ENCODE peak calls at places on chromosomes 11 and 22, in four cellular contexts. A is right lobe of liver, T is ovary, B is lower lobe of right lung. X is an unnamed sample.

GRCh38 chr11:131391161-131391560 is 20.7 kb downstream of the NTM start:
- DNase-seq in A (no peak), T (no peak), B (no peak), X (no peak)

GRCh38 chr11:8318536-8318935 is 54.9 kb upstream of the LMO1 start:
- DNase-seq in A (no peak), T (no peak), B (no peak), X (peak; percentile 27)

GRCh38 chr11:46529086-46529905 is 64.5 kb downstream of the AMBRA1 start:
- DNase-seq in A (peak; percentile 52), T (peak; percentile 52), B (peak; percentile 64), X (peak; percentile 46)

GRCh38 chr22:37345863-37346514 is 63.7 kb downstream of the CYTH4 start:
- DNase-seq in A (no peak), T (peak; percentile 87), B (no peak), X (no peak)

GRCh38 chr22:43205748-43206514 is 19.0 kb upstream of the TTLL12 start:
- DNase-seq in A (no peak), T (no peak), B (no peak), X (no peak)

GRCh38 chr22:49789289-49790141 is 38.2 kb downstream of the BRD1 start:
- DNase-seq in A (no peak), T (peak; percentile 66), B (peak; percentile 67), X (no peak)

GRCh38 chr22:46092646-46093410 is 57.5 kb upstream of the PPARA start:
- DNase-seq in A (no peak), T (peak; percentile 49), B (no peak), X (peak; percentile 50)

GRCh38 chr11:11179239-11179638 is 173.8 kb downstream of the CSNK2A3 start:
- DNase-seq in A (no peak), T (no peak), B (no peak), X (no peak)

GRCh38 chr11:121467965-121468364 is 15.2 kb upstream of the SORL1-AS1 start:
- DNase-seq in A (no peak), T (no peak), B (no peak), X (no peak)

GRCh38 chr22:37636186-37636948 is 3.1 kb upstream of the SH3BP1 start:
- DNase-seq in A (no peak), T (no peak), B (no peak), X (no peak)

GRCh38 chr11:11068113-11068512 is 210.3 kb upstream of the ZBED5 start:
- DNase-seq in A (no peak), T (no peak), B (no peak), X (no peak)

GRCh38 chr11:71484248-71485062 is 31.5 kb downstream of the NADSYN1 start:
- DNase-seq in A (no peak), T (no peak), B (no peak), X (no peak)

GRCh38 chr11:94145916-94146315 is 17.3 kb downstream of the PANX1 start:
- DNase-seq in A (no peak), T (no peak), B (no peak), X (no peak)
- H3K4me1 ChIP-seq in A (no peaks in the 10 kb centered on the region), T (peaks cover 8% of the 10 kb centered on the region), B (peaks cover 38% of the 10 kb centered on the region), X (peaks cover 60% of the 10 kb centered on the region)

GRCh38 chr11:77557553-77557952 is 32.2 kb upstream of the AQP11 start:
- DNase-seq in A (no peak), T (no peak), B (no peak), X (no peak)
- H3K27ac ChIP-seq in A (no peak overlapping the region), T (no peak overlapping the region), B (no peak overlapping the region), X (no peak overlapping the region)

GRCh38 chr11:123696183-123696582 is 41.8 kb upstream of the SCN3B start:
- DNase-seq in A (no peak), T (no peak), B (no peak), X (no peak)
- H3K4me1 ChIP-seq in A (no peaks in the 10 kb centered on the region), T (no peaks in the 10 kb centered on the region), B (no peaks in the 10 kb centered on the region), X (no peaks in the 10 kb centered on the region)

DNA sequence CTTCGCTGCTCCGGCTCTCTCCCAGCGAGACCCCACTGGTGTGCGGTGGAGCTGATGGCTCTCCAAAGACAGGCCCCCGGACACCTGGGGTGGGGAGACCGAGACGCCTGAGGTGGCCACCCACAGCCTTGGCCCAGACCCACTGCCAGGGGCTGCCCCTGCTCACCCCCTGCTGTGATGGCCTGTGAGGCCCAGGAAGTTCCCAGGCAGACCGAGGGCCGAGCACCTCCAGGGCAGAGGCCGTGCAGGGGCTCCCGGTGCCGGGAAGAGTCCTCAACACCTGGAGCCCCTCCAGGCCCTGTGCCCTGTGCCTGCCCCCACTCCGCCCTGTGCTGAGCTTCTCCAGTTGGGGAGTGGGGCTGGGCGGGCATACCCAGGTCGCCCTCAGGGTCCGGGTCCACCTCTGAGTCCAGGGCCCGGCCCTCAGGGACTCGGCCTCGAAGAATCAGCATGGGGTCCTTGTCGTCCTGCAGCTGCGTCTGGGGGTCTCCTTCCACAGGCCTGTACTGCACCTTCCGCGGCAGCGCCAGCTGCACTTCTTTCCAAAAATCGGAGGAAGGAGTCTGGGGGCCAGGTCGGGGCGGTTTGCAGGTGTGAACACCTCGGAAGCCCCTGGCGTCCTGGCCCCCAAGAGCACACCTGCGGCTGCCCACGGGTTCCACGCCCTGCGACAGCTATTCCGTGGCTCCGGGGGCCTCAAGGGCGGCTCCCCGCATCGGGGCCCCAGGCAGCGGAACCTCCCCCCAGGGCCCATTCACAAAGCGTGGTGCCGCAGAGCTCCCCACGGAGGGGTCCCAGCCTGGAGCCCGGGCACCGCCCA is 8.6 kb downstream of the SIGIRR start:
- DNase-seq in A (no peak), T (peak; percentile 59), B (peak; percentile 55), X (peak; percentile 37)
- H3K27ac ChIP-seq in A (peak overlapping the region; percentile 64), T (no peak overlapping the region), B (peak overlapping the region; percentile 81), X (peak overlapping the region; percentile 73)

DNA sequence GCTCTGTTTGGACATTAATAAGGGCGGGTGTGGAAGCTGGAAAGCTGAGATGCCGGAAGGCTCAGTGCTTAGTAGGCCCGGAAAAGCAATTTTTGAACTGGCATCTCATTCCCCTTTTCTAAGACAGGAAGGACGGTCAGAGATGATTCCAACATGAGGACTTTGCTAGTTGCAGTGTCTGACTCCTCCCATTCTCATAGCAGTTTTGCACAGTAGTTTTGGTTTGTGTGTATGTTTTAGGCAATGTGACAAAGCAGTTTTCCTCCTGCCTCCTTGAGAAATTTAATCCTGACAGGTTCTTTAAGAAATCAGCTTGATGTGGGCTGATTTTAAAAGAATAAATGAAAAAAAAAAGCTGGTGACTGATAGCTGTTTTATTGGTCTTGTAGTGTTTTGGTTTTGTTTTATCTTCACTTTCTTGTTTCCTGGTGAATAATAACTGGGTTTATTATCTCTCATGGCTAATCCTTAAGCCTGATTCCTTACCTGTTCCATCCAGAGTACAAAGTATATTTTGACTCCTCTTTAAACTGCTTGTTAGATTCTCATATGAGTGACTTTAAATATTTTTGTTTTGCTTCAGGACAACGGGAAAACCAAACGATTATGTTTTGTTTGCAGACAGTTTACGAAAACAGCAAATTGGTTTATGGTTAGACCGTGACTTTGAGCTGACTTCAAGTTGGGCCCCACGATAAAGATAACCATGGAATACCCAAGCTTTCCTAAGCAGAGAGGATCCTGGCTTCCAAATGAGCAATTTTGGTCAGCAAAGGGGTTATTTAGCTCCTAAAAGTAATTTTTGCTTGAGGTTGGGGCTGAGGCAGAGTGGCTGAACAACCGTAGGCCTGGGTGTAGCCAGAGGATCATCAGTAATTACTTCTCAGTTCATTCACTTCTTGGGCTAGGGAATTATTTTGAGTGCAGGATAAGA is 3.4 kb downstream of the PTPRJ start:
- DNase-seq in A (no peak), T (no peak), B (no peak), X (no peak)
- H3K4me1 ChIP-seq in A (no peaks in the 10 kb centered on the region), T (peaks cover 3% of the 10 kb centered on the region), B (peaks cover 56% of the 10 kb centered on the region), X (peaks cover 81% of the 10 kb centered on the region)

GRCh38 chr11:13775471-13775870 is 107.0 kb downstream of the FAR1 start:
- DNase-seq in A (no peak), T (no peak), B (no peak), X (no peak)

GRCh38 chr11:13767461-13767860 is 99.0 kb downstream of the FAR1 start:
- DNase-seq in A (no peak), T (no peak), B (no peak), X (no peak)

GRCh38 chr11:13776134-13776815 is 107.8 kb downstream of the FAR1 start:
- DNase-seq in A (no peak), T (no peak), B (no peak), X (no peak)

GRCh38 chr11:13769188-13769587 is 100.7 kb downstream of the FAR1 start:
- DNase-seq in A (no peak), T (no peak), B (no peak), X (no peak)

GRCh38 chr11:13772223-13773046 is 104.0 kb downstream of the FAR1 start:
- DNase-seq in A (no peak), T (no peak), B (no peak), X (no peak)
- H3K27ac ChIP-seq in A (no peak overlapping the region), T (no peak overlapping the region), B (no peak overlapping the region), X (no peak overlapping the region)

X was measured in left lung.